ENCODE peak calls at places on chromosome 16, in nine cellular contexts. K is endothelial cell of umbilical vein, Q is stomach, J is GM12878, B is H54, H is Peyer's patch, X is body of pancreas, E is heart left ventricle, R is A549. Z is an unnamed sample.

GRCh38 chr16:8655184-8655717 is 19.2 kb upstream of the ABAT start:
- DNase-seq in K (peak; percentile 13), Q (peak; percentile 40), J (peak; percentile 31), B (no peak), H (no peak), X (peak; percentile 38), E (no peak), R (no peak), Z (peak; percentile 69)

GRCh38 chr16:12002447-12003006 is 26.0 kb downstream of the SNX29 start:
- DNase-seq in K (no peak), Q (no peak), J (no peak), B (no peak), H (no peak), X (no peak), E (no peak), R (no peak), Z (peak; percentile 39)

GRCh38 chr16:2785101-2785991 is 2.0 kb downstream of the PRSS33 start:
- DNase-seq in K (no peak), Q (no peak), J (no peak), B (no peak), H (no peak), X (no peak), E (no peak), R (no peak), Z (no peak)

GRCh38 chr16:11914759-11915643 is 755 bp downstream of the GSPT1 start:
- DNase-seq in K (peak; percentile 11), Q (peak; percentile 41), J (no peak), B (peak; percentile 17), H (peak; percentile 51), X (peak; percentile 44), E (peak; percentile 44), R (no peak), Z (peak; percentile 79)

GRCh38 chr16:9518054-9518453 is 426.6 kb downstream of the HAPSTR1 start:
- DNase-seq in K (no peak), Q (no peak), J (no peak), B (no peak), H (no peak), X (no peak), E (no peak), R (no peak), Z (no peak)

GRCh38 chr16:58615280-58615679 is 14.3 kb downstream of the CNOT1 start:
- DNase-seq in K (no peak), Q (no peak), J (no peak), B (no peak), H (no peak), X (no peak), E (no peak), R (no peak), Z (no peak)

GRCh38 chr16:88882358-88883030 is 16.0 kb upstream of the PABPN1L start:
- DNase-seq in K (no peak), Q (peak; percentile 63), J (no peak), B (no peak), H (peak; percentile 27), X (no peak), E (no peak), R (no peak), Z (peak; percentile 71)

GRCh38 chr16:11949527-11949926 is 7.7 kb upstream of the NPIPB2 start:
- DNase-seq in K (peak; percentile 21), Q (no peak), J (no peak), B (peak; percentile 38), H (no peak), X (peak; percentile 17), E (peak; percentile 18), R (peak; percentile 55), Z (peak; percentile 45)

GRCh38 chr16:26599786-26600107 is 467.0 kb upstream of the C16orf82 start:
- DNase-seq in K (no peak), Q (no peak), J (no peak), B (no peak), H (no peak), X (no peak), E (no peak), R (no peak), Z (no peak)

GRCh38 chr16:24681793-24682192 is 47.7 kb upstream of the TNRC6A start:
- DNase-seq in K (no peak), Q (no peak), J (no peak), B (no peak), H (no peak), X (no peak), E (no peak), R (no peak), Z (no peak)

GRCh38 chr16:82007189-82007588 is 4.1 kb downstream of the SDR42E1 start:
- DNase-seq in K (no peak), Q (no peak), J (no peak), B (no peak), H (no peak), X (no peak), E (no peak), R (no peak), Z (no peak)

GRCh38 chr16:82016268-82016667 is 5.0 kb upstream of the SDR42E1 start:
- DNase-seq in K (peak; percentile 90), Q (no peak), J (no peak), B (peak; percentile 28), H (no peak), X (no peak), E (no peak), R (peak; percentile 36), Z (no peak)

GRCh38 chr16:82008957-82009592 is 2.2 kb downstream of the SDR42E1 start:
- DNase-seq in K (no peak), Q (no peak), J (no peak), B (no peak), H (no peak), X (no peak), E (no peak), R (no peak), Z (no peak)

GRCh38 chr16:82010649-82011048 is 621 bp downstream of the SDR42E1 start:
- DNase-seq in K (no peak), Q (no peak), J (no peak), B (no peak), H (no peak), X (no peak), E (no peak), R (no peak), Z (no peak)

GRCh38 chr16:82011199-82011641 is at the start of gene SDR42E1:
- DNase-seq in K (no peak), Q (peak; percentile 80), J (peak; percentile 13), B (no peak), H (peak; percentile 57), X (peak; percentile 85), E (no peak), R (peak; percentile 21), Z (no peak)
- TF ChIP-seq POLR2A in K (no peak), Q (no peak), J (peak; percentile 77), B (no peak), H (peak; percentile 46), X (peak; percentile 65), E (no peak), R (no peak), Z (no peak)

DNA sequence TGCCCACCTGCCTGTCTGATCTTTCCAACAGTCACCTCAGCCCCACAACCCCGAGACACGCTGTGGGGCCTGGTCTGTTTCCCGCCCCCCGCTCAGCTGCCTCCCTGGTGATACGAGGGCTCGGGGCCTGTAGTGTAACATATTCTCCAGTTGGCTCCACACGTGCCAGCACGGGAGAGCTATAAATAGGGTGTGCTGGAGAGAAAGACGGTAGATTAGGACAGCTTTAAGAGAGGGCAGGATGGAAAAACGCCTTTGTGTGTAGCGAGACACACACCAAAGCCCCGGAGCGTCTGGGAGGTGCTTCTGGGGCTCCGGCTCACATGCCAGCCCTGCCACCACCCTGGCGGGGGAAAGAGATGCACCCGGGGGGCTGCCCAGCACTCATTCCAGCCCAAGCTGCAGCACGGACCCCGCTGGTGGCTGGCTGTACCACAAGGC is 7.4 kb upstream of the MTSS2 start:
- DNase-seq in K (no peak), Q (no peak), J (no peak), B (no peak), H (no peak), X (no peak), E (peak; percentile 74), R (no peak), Z (no peak)
- TF ChIP-seq POLR2A in K (no peak), Q (no peak), J (no peak), B (no peak), H (no peak), X (no peak), E (no peak), R (no peak), Z (no peak)

DNA sequence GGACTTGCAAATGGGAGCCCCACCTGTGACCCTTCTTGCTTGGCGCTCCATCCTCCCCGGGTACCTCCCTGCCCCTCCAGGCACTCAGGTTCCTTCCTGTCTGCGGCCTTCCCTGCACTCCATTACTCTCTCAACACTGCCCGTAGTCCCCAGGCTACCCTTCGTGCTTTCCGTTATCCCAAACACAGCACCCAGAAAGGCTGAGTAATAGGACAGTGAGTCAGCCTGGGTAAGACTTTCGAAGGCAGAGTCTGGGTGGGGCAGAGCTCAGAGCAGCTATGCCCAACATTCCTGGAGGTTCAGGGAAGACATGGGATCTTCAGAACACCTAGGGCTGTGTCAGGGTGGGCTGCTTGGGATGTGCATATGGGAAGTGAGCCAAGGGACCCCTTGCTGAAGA is 16.7 kb upstream of the C16orf74 start:
- DNase-seq in K (peak; percentile 60), Q (no peak), J (no peak), B (peak; percentile 95), H (no peak), X (no peak), E (no peak), R (peak; percentile 96), Z (peak; percentile 36)
- TF ChIP-seq POLR2A in K (no peak), Q (no peak), J (no peak), B (peak; percentile 5), H (no peak), X (no peak), E (no peak), R (no peak), Z (no peak)

DNA sequence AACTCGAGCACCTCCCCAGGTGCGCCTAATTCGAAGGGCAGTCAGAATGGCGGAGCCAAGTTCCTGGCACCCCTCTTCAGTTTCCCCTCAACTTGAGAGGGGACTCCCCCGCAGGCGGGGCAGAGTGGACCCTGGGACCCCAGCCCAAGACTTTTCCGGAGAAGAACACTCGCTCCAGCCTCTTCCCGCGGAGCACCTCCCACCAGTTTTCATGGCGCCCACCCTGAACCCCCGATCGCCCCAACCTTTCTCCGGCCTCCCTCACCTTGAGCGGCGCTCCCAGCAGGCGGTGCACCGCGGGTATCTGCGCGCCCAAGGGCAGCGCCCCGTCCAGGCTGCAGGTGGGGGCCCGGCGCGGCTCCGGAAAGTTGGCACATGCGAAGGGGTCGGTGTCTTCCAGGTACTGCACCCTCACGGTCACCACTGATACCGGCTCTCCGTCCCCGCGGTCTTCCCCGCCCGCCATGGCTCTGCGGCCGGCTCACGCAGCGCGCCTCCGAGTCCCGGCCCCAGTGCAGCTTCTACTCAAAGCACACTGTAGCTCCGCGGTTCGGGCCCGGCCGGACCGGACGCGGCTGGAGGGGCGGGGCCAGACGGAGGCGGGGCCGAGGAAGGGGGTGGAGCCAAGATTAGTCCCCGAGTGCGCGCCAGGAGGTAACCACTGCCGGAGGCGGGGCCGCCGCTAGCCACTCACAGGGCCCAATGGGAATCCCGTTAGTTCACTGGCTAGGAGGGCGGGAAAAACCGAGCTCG is at the start of gene FHOD1:
- DNase-seq in K (peak; percentile 98), Q (peak; percentile 99), J (peak; percentile 80), B (peak; percentile 91), H (peak; percentile 98), X (peak; percentile 98), E (peak; percentile 98), R (peak; percentile 82), Z (peak; percentile 98)
- TF ChIP-seq POLR2A in K (peak; percentile 93), Q (no peak), J (peak; percentile 86), B (peak; percentile 68), H (peak; percentile 86), X (peak; percentile 94), E (peak; percentile 75), R (peak; percentile 59), Z (peak; percentile 70)

DNA sequence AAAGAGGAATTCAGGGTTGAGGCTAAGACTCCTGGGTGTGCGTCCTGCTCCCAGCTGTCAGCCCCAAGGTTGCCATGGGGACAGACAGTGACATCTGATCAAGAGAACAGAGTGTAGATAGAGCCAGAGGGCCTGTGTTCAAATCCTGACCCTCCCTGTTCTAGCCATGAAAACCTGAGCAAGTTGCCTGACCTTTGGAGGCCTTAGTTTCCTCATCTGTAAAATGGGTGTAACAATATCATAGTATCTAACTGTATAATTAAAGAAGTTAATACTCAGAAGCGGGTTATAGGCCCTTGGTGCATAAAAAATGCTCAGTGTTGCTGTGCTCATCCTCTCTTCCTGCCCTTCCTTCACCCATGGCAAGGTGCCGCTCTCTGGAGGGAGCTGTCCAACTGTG is 28.7 kb upstream of the FOXF1 start:
- DNase-seq in K (no peak), Q (no peak), J (no peak), B (no peak), H (no peak), X (no peak), E (no peak), R (no peak), Z (no peak)
- TF ChIP-seq POLR2A in K (no peak), Q (no peak), J (no peak), B (no peak), H (no peak), X (no peak), E (no peak), R (no peak), Z (no peak)